ENCODE peak calls at places on chromosomes 1 and 21, in nine cellular contexts. A is cardiac muscle cell, V is astrocyte, B is upper lobe of right lung, J is left ventricle myocardium inferior, E is endodermal cell, Z is fibroblast of lung, X is left lung, R is pancreas. P is an unnamed sample. For H3K4me1 and H3K9me3, the result is how much of the 10 kb centered on the place peaks cover.

GRCh38 chr1:78884685-78885452 is 121.7 kb downstream of the ADGRL4 start:
- DNase-seq in A (peak), V (peak), B (no peak), J (no peak), E (peak), Z (peak), X (no peak), R (no peak), P (no peak)

GRCh38 chr1:235820059-235820458 is 46.6 kb downstream of the LYST start:
- DNase-seq in A (no peak), V (no peak), B (no peak), J (no peak), E (no peak), Z (no peak), X (no peak), R (no peak), P (no peak)

GRCh38 chr1:208111646-208112200 is 132.5 kb downstream of the PLXNA2 start:
- DNase-seq in A (peak), V (no peak), B (no peak), J (no peak), E (no peak), Z (no peak), X (no peak), R (no peak), P (no peak)

GRCh38 chr1:147167361-147167760 is 4.9 kb downstream of the PRKAB2 start:
- DNase-seq in A (no peak), V (peak), B (no peak), J (no peak), E (no peak), Z (peak), X (no peak), R (no peak), P (no peak)

GRCh38 chr1:226223157-226223785 is at the start of gene MIXL1:
- DNase-seq in A (peak), V (no peak), B (no peak), J (no peak), E (peak), Z (no peak), X (no peak), R (no peak), P (no peak)

GRCh38 chr1:63317007-63317813 is 5.2 kb upstream of the FOXD3 start:
- DNase-seq in A (peak), V (no peak), B (peak), J (peak), E (peak), Z (peak), X (peak), R (peak), P (peak)

GRCh38 chr1:192732787-192733186 is 76.1 kb upstream of the RGS2 start:
- DNase-seq in A (no peak), V (no peak), B (no peak), J (no peak), E (no peak), Z (no peak), X (no peak), R (no peak), P (no peak)

GRCh38 chr1:222087207-222087920 is 345.5 kb upstream of the DUSP10 start:
- DNase-seq in A (no peak), V (no peak), B (no peak), J (no peak), E (no peak), Z (peak), X (no peak), R (no peak), P (no peak)

GRCh38 chr1:244138399-244138798 is 87.3 kb downstream of the ZBTB18 start:
- DNase-seq in A (no peak), V (no peak), B (no peak), J (no peak), E (no peak), Z (no peak), X (no peak), R (no peak), P (no peak)

GRCh38 chr21:16330340-16331319 is 600.8 kb downstream of the USP25 start:
- DNase-seq in A (peak), V (peak), B (no peak), J (no peak), E (no peak), Z (peak), X (no peak), R (no peak), P (peak)

GRCh38 chr1:94668528-94668927 is 127.0 kb upstream of the F3 start:
- DNase-seq in A (no peak), V (no peak), B (no peak), J (no peak), E (peak), Z (no peak), X (no peak), R (no peak), P (no peak)

GRCh38 chr1:54475357-54476230 is 69.4 kb upstream of the SSBP3 start:
- DNase-seq in A (peak), V (no peak), B (no peak), J (no peak), E (peak), Z (no peak), X (no peak), R (no peak), P (no peak)

GRCh38 chr1:155127105-155127671 is 488 bp upstream of the EFNA1 start:
- DNase-seq in A (peak), V (peak), B (peak), J (peak), E (peak), Z (peak), X (peak), R (peak), P (peak)

GRCh38 chr1:51558375-51558924 is 39.4 kb upstream of the EPS15 start:
- DNase-seq in A (no peak), V (peak), B (no peak), J (no peak), E (peak), Z (peak), X (no peak), R (no peak), P (no peak)

GRCh38 chr21:44972821-44973220 is 33.0 kb downstream of the SLX9 start:
- DNase-seq in A (no peak), V (peak), B (no peak), J (no peak), E (no peak), Z (no peak), X (peak), R (no peak), P (no peak)

GRCh38 chr1:5720045-5720444 is 272.2 kb downstream of the NPHP4 start:
- DNase-seq in A (no peak), V (no peak), B (no peak), J (no peak), E (no peak), Z (no peak), X (no peak), R (no peak), P (no peak)

GRCh38 chr1:5717031-5717682 is 275.1 kb downstream of the NPHP4 start:
- DNase-seq in A (no peak), V (no peak), B (no peak), J (no peak), E (peak), Z (no peak), X (no peak), R (no peak), P (no peak)

GRCh38 chr1:5713101-5713820 is 279.0 kb downstream of the NPHP4 start:
- DNase-seq in A (no peak), V (no peak), B (no peak), J (no peak), E (peak), Z (no peak), X (no peak), R (no peak), P (no peak)

GRCh38 chr1:5718716-5719632 is 273.3 kb downstream of the NPHP4 start:
- DNase-seq in A (no peak), V (no peak), B (no peak), J (no peak), E (peak), Z (no peak), X (no peak), R (no peak), P (no peak)

GRCh38 chr1:5716126-5716525 is 276.1 kb downstream of the NPHP4 start:
- DNase-seq in A (no peak), V (no peak), B (no peak), J (no peak), E (no peak), Z (no peak), X (no peak), R (no peak), P (no peak)
- H3K4me1 ChIP-seq in A (under half), V (under half), B (under half), J (under half), E (under half), Z (under half), X (under half), R (under half), P (under half)

GRCh38 chr1:23914921-23915320 is 1.8 kb upstream of the CNR2 start:
- DNase-seq in A (no peak), V (no peak), B (no peak), J (no peak), E (no peak), Z (no peak), X (no peak), R (no peak), P (no peak)

GRCh38 chr1:23911924-23912323 is 1.2 kb downstream of the CNR2 start:
- DNase-seq in A (no peak), V (no peak), B (no peak), J (no peak), E (no peak), Z (no peak), X (no peak), R (no peak), P (no peak)

GRCh38 chr1:23915470-23915869 is 2.3 kb upstream of the CNR2 start:
- DNase-seq in A (no peak), V (no peak), B (no peak), J (no peak), E (no peak), Z (no peak), X (no peak), R (no peak), P (no peak)

GRCh38 chr1:23913212-23913880 is at the start of gene CNR2:
- DNase-seq in A (no peak), V (no peak), B (no peak), J (no peak), E (no peak), Z (no peak), X (no peak), R (no peak), P (no peak)

GRCh38 chr1:23916209-23917131 is 3.3 kb upstream of the CNR2 start:
- DNase-seq in A (peak), V (peak), B (peak), J (peak), E (peak), Z (peak), X (peak), R (peak), P (peak)
- TF ChIP-seq CTCF in A (peak), V (peak), B (peak), J (peak), E (peak), Z (peak), X (peak), R (no peak), P (peak)

GRCh38 chr1:204817341-204817740 is 53.3 kb upstream of the NFASC start:
- DNase-seq in A (no peak), V (no peak), B (no peak), J (no peak), E (no peak), Z (no peak), X (no peak), R (no peak), P (no peak)

GRCh38 chr1:204821924-204822323 is 48.7 kb upstream of the NFASC start:
- DNase-seq in A (no peak), V (no peak), B (no peak), J (no peak), E (no peak), Z (no peak), X (no peak), R (no peak), P (no peak)

GRCh38 chr1:204821476-204821875 is 49.2 kb upstream of the NFASC start:
- DNase-seq in A (no peak), V (peak), B (no peak), J (no peak), E (no peak), Z (no peak), X (no peak), R (no peak), P (no peak)

GRCh38 chr1:204818998-204819397 is 51.7 kb upstream of the NFASC start:
- DNase-seq in A (no peak), V (no peak), B (no peak), J (no peak), E (no peak), Z (no peak), X (no peak), R (no peak), P (no peak)

GRCh38 chr1:204819495-204819894 is 51.2 kb upstream of the NFASC start:
- DNase-seq in A (no peak), V (no peak), B (no peak), J (no peak), E (no peak), Z (no peak), X (no peak), R (no peak), P (no peak)
- H3K9me3 ChIP-seq in A (under half), V (under half), B (under half), J (under half), E (under half), Z (under half), X (under half), R (under half), P (under half)

DNA sequence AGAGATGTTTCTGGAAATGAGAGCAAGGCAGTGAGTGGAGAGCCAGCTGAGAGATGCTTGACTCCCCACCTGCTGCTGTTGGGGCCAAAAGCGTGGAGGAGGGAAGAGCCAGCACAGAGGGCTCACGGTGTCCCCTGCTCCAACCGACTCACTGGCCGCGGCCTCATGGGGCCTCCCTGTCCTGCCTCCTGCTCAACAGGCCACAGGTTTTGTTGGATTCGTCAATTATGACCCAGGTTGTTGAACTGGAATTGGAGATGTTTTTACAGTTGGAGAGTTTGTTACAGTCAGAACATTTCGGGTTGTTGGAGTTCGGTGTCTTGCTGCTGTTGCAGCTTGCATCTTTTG is 21.4 kb downstream of the SKI start:
- DNase-seq in A (no peak), V (no peak), B (no peak), J (no peak), E (no peak), Z (no peak), X (no peak), R (no peak), P (no peak)
- H3K4me1 ChIP-seq in A (under half), V (under half), B (half or more), J (half or more), E (under half), Z (under half), X (half or more), R (under half), P (under half)

P was measured in colonic mucosa.